ENCODE peak calls at places on chromosomes 2 and 18, in seven cellular contexts. One of them, this sample, is unnamed.

GRCh38 chr18:79156330-79156729 is 87.1 kb downstream of the ATP9B start:
- DNase-seq in IMR-90: no peak
- DNase-seq in adrenal gland: no peak
- DNase-seq in Peyer's patch: no peak
- DNase-seq in kidney: no peak
- DNase-seq in OCI-LY7: no peak
- DNase-seq in A549: no peak
- DNase-seq in this sample: peak

GRCh38 chr18:63894367-63894766 is 6.9 kb downstream of the SERPINB2 start:
- DNase-seq in IMR-90: no peak
- DNase-seq in adrenal gland: no peak
- DNase-seq in Peyer's patch: no peak
- DNase-seq in kidney: peak
- DNase-seq in OCI-LY7: no peak
- DNase-seq in A549: no peak
- DNase-seq in this sample: no peak

GRCh38 chr18:59022167-59022945 is 117.3 kb upstream of the SEC11C start:
- DNase-seq in IMR-90: no peak
- DNase-seq in adrenal gland: no peak
- DNase-seq in Peyer's patch: no peak
- DNase-seq in kidney: no peak
- DNase-seq in OCI-LY7: no peak
- DNase-seq in A549: no peak
- DNase-seq in this sample: no peak

GRCh38 chr2:231909631-231910030 is 16.6 kb downstream of the NPPC start:
- DNase-seq in IMR-90: no peak
- DNase-seq in adrenal gland: no peak
- DNase-seq in Peyer's patch: no peak
- DNase-seq in kidney: peak
- DNase-seq in OCI-LY7: no peak
- DNase-seq in A549: no peak
- DNase-seq in this sample: no peak

GRCh38 chr2:180979086-180979934 is 1.1 kb upstream of the UBE2E3 start:
- DNase-seq in IMR-90: peak
- DNase-seq in adrenal gland: no peak
- DNase-seq in Peyer's patch: no peak
- DNase-seq in kidney: no peak
- DNase-seq in OCI-LY7: peak
- DNase-seq in A549: no peak
- DNase-seq in this sample: no peak

GRCh38 chr2:12990523-12990922 is 273.8 kb downstream of the TRIB2 start:
- DNase-seq in IMR-90: no peak
- DNase-seq in adrenal gland: no peak
- DNase-seq in Peyer's patch: no peak
- DNase-seq in kidney: no peak
- DNase-seq in OCI-LY7: no peak
- DNase-seq in A549: no peak
- DNase-seq in this sample: no peak

GRCh38 chr2:215277942-215278341 is 33.9 kb upstream of the ATIC start:
- DNase-seq in IMR-90: no peak
- DNase-seq in adrenal gland: no peak
- DNase-seq in Peyer's patch: no peak
- DNase-seq in kidney: no peak
- DNase-seq in OCI-LY7: no peak
- DNase-seq in A549: no peak
- DNase-seq in this sample: no peak

GRCh38 chr2:9655441-9656269 is 24.9 kb upstream of the YWHAQ start:
- DNase-seq in IMR-90: peak
- DNase-seq in adrenal gland: no peak
- DNase-seq in Peyer's patch: no peak
- DNase-seq in kidney: no peak
- DNase-seq in OCI-LY7: no peak
- DNase-seq in A549: no peak
- DNase-seq in this sample: no peak

GRCh38 chr2:231715988-231716616 is 7.8 kb downstream of the PTMA start:
- DNase-seq in IMR-90: peak
- DNase-seq in adrenal gland: no peak
- DNase-seq in Peyer's patch: no peak
- DNase-seq in kidney: peak
- DNase-seq in OCI-LY7: peak
- DNase-seq in A549: no peak
- DNase-seq in this sample: no peak

GRCh38 chr2:138503652-138504051 is 2.1 kb downstream of the SPOPL start:
- DNase-seq in IMR-90: no peak
- DNase-seq in adrenal gland: no peak
- DNase-seq in Peyer's patch: no peak
- DNase-seq in kidney: no peak
- DNase-seq in OCI-LY7: peak
- DNase-seq in A549: no peak
- DNase-seq in this sample: no peak

GRCh38 chr18:64134044-64134757 is 14.7 kb downstream of the LINC00305 start:
- DNase-seq in IMR-90: no peak
- DNase-seq in adrenal gland: no peak
- DNase-seq in Peyer's patch: no peak
- DNase-seq in kidney: no peak
- DNase-seq in OCI-LY7: no peak
- DNase-seq in A549: no peak
- DNase-seq in this sample: no peak

GRCh38 chr2:45439788-45440773 is 171.0 kb downstream of the SRBD1 start:
- DNase-seq in IMR-90: peak
- DNase-seq in adrenal gland: no peak
- DNase-seq in Peyer's patch: no peak
- DNase-seq in kidney: no peak
- DNase-seq in OCI-LY7: peak
- DNase-seq in A549: no peak
- DNase-seq in this sample: no peak

GRCh38 chr2:208015475-208015874 is 9.9 kb downstream of the PLEKHM3 start:
- DNase-seq in IMR-90: no peak
- DNase-seq in adrenal gland: no peak
- DNase-seq in Peyer's patch: no peak
- DNase-seq in kidney: no peak
- DNase-seq in OCI-LY7: no peak
- DNase-seq in A549: no peak
- DNase-seq in this sample: no peak

GRCh38 chr2:95274291-95275150 is at the start of gene PROM2:
- DNase-seq in IMR-90: no peak
- DNase-seq in adrenal gland: no peak
- DNase-seq in Peyer's patch: no peak
- DNase-seq in kidney: peak
- DNase-seq in OCI-LY7: no peak
- DNase-seq in A549: no peak
- DNase-seq in this sample: peak

GRCh38 chr18:9413586-9413985 is 61.7 kb upstream of the RALBP1 start:
- DNase-seq in IMR-90: peak
- DNase-seq in adrenal gland: no peak
- DNase-seq in Peyer's patch: no peak
- DNase-seq in kidney: no peak
- DNase-seq in OCI-LY7: no peak
- DNase-seq in A549: no peak
- DNase-seq in this sample: no peak

GRCh38 chr2:119803101-119803500 is 43.4 kb downstream of the PTPN4 start:
- DNase-seq in IMR-90: no peak
- DNase-seq in adrenal gland: no peak
- DNase-seq in Peyer's patch: no peak
- DNase-seq in kidney: no peak
- DNase-seq in OCI-LY7: no peak
- DNase-seq in A549: no peak
- DNase-seq in this sample: no peak

GRCh38 chr2:74514368-74515270 is at the start of gene TLX2:
- DNase-seq in IMR-90: no peak
- DNase-seq in adrenal gland: no peak
- DNase-seq in Peyer's patch: no peak
- DNase-seq in kidney: peak
- DNase-seq in OCI-LY7: no peak
- DNase-seq in A549: no peak
- DNase-seq in this sample: no peak

GRCh38 chr2:224895377-224895776 is 146.9 kb downstream of the DOCK10 start:
- DNase-seq in IMR-90: no peak
- DNase-seq in adrenal gland: no peak
- DNase-seq in Peyer's patch: no peak
- DNase-seq in kidney: no peak
- DNase-seq in OCI-LY7: no peak
- DNase-seq in A549: no peak
- DNase-seq in this sample: no peak

GRCh38 chr2:45285311-45285710 is 276.1 kb upstream of the SIX2 start:
- DNase-seq in IMR-90: no peak
- DNase-seq in adrenal gland: no peak
- DNase-seq in Peyer's patch: no peak
- DNase-seq in kidney: no peak
- DNase-seq in OCI-LY7: no peak
- DNase-seq in A549: no peak
- DNase-seq in this sample: no peak

GRCh38 chr2:8408560-8409460 is 273.0 kb upstream of the ID2 start:
- DNase-seq in IMR-90: no peak
- DNase-seq in adrenal gland: no peak
- DNase-seq in Peyer's patch: no peak
- DNase-seq in kidney: no peak
- DNase-seq in OCI-LY7: peak
- DNase-seq in A549: no peak
- DNase-seq in this sample: no peak

GRCh38 chr2:156110890-156111289 is 221.6 kb downstream of the NR4A2 start:
- DNase-seq in IMR-90: no peak
- DNase-seq in adrenal gland: no peak
- DNase-seq in Peyer's patch: no peak
- DNase-seq in kidney: no peak
- DNase-seq in OCI-LY7: peak
- DNase-seq in A549: no peak
- DNase-seq in this sample: peak

GRCh38 chr2:120673571-120674061 is 62.1 kb upstream of the GLI2 start:
- DNase-seq in IMR-90: no peak
- DNase-seq in adrenal gland: no peak
- DNase-seq in Peyer's patch: no peak
- DNase-seq in kidney: no peak
- DNase-seq in OCI-LY7: no peak
- DNase-seq in A549: no peak
- DNase-seq in this sample: no peak

GRCh38 chr2:20595439-20596192 is 55.3 kb downstream of the HS1BP3 start:
- DNase-seq in IMR-90: peak
- DNase-seq in adrenal gland: no peak
- DNase-seq in Peyer's patch: peak
- DNase-seq in kidney: peak
- DNase-seq in OCI-LY7: peak
- DNase-seq in A549: no peak
- DNase-seq in this sample: peak
- TF ChIP-seq CTCF in IMR-90: no peak
- TF ChIP-seq CTCF in adrenal gland: no peak
- TF ChIP-seq CTCF in Peyer's patch: no peak
- TF ChIP-seq CTCF in kidney: no peak
- TF ChIP-seq CTCF in OCI-LY7: no peak
- TF ChIP-seq CTCF in A549: no peak
- TF ChIP-seq CTCF in this sample: no peak

DNA sequence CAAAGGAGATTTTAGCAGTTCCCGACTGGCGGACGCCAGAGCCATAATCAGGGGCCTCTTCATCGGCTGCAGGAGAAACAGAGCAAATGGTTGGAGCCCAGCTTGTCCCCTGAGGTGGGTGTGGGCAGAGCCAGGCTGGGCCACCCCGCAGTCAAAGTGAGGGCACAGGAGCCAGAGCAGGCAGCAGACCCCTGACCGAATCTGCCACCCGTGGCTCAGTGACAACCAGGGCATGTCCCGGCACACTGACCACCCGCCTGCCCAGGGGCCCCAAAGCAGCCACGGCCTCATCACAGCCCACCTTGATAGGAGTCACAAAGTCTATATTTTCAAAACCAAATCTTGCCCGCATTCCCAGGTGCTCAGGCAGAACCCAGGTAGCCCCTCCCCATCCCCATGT is 55.6 kb downstream of the AQP12A start:
- DNase-seq in IMR-90: no peak
- DNase-seq in adrenal gland: no peak
- DNase-seq in Peyer's patch: no peak
- DNase-seq in kidney: no peak
- DNase-seq in OCI-LY7: no peak
- DNase-seq in A549: no peak
- DNase-seq in this sample: no peak
- H3K27ac ChIP-seq in IMR-90: no peak
- H3K27ac ChIP-seq in adrenal gland: no peak
- H3K27ac ChIP-seq in Peyer's patch: no peak
- H3K27ac ChIP-seq in kidney: no peak
- H3K27ac ChIP-seq in OCI-LY7: no peak
- H3K27ac ChIP-seq in A549: no peak
- H3K27ac ChIP-seq in this sample: no peak

DNA sequence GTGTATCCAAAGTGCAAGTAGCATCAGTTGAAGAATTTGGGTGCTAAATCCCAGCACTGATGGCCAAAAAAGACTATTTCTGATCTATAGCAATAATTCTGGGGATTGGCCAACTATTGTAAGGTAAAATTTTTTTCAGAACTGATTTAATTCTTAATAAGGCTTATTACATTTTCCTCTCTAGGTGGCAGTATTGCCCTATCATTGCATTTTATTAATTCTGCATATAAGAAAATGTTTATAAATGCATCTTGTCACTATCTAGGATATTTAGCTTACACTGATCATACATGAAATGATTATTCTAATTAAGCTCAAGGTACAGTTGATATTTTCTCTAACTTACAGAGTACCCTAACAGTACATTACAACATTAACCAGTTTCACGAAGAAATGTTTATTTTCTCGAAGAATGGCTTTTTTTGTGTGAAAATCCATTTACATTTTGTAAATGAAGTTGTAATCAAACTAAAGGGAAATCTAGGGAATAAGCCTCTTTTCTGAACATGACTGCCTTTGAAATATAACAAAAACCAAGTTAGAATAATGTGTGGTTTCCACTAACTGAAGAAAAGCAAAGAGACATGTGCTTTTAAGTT is 11.0 kb downstream of the TTN start:
- DNase-seq in IMR-90: peak
- DNase-seq in adrenal gland: no peak
- DNase-seq in Peyer's patch: no peak
- DNase-seq in kidney: no peak
- DNase-seq in OCI-LY7: peak
- DNase-seq in A549: peak
- DNase-seq in this sample: no peak
- TF ChIP-seq CTCF in IMR-90: peak
- TF ChIP-seq CTCF in adrenal gland: peak
- TF ChIP-seq CTCF in Peyer's patch: peak
- TF ChIP-seq CTCF in kidney: peak
- TF ChIP-seq CTCF in OCI-LY7: peak
- TF ChIP-seq CTCF in A549: peak
- TF ChIP-seq CTCF in this sample: peak

GRCh38 chr2:96408631-96409542 is 73.3 kb downstream of the NCAPH start:
- DNase-seq in IMR-90: peak
- DNase-seq in adrenal gland: no peak
- DNase-seq in Peyer's patch: no peak
- DNase-seq in kidney: no peak
- DNase-seq in OCI-LY7: peak
- DNase-seq in A549: no peak
- DNase-seq in this sample: no peak

GRCh38 chr2:96404446-96405373 is 69.1 kb downstream of the NCAPH start:
- DNase-seq in IMR-90: no peak
- DNase-seq in adrenal gland: peak
- DNase-seq in Peyer's patch: no peak
- DNase-seq in kidney: no peak
- DNase-seq in OCI-LY7: no peak
- DNase-seq in A549: no peak
- DNase-seq in this sample: peak

GRCh38 chr2:96409543-96410184 is 74.1 kb downstream of the NCAPH start:
- DNase-seq in IMR-90: no peak
- DNase-seq in adrenal gland: no peak
- DNase-seq in Peyer's patch: no peak
- DNase-seq in kidney: no peak
- DNase-seq in OCI-LY7: no peak
- DNase-seq in A549: no peak
- DNase-seq in this sample: no peak

GRCh38 chr2:96407041-96407918 is 71.7 kb downstream of the NCAPH start:
- DNase-seq in IMR-90: peak
- DNase-seq in adrenal gland: peak
- DNase-seq in Peyer's patch: peak
- DNase-seq in kidney: no peak
- DNase-seq in OCI-LY7: peak
- DNase-seq in A549: peak
- DNase-seq in this sample: peak

GRCh38 chr2:96407919-96408550 is 72.5 kb downstream of the NCAPH start:
- DNase-seq in IMR-90: no peak
- DNase-seq in adrenal gland: peak
- DNase-seq in Peyer's patch: no peak
- DNase-seq in kidney: no peak
- DNase-seq in OCI-LY7: no peak
- DNase-seq in A549: no peak
- DNase-seq in this sample: no peak
- H3K27ac ChIP-seq in IMR-90: no peak
- H3K27ac ChIP-seq in adrenal gland: no peak
- H3K27ac ChIP-seq in Peyer's patch: peak
- H3K27ac ChIP-seq in kidney: no peak
- H3K27ac ChIP-seq in OCI-LY7: no peak
- H3K27ac ChIP-seq in A549: no peak
- H3K27ac ChIP-seq in this sample: no peak

This sample was measured in transverse colon.